ENCODE peak calls at places on chromosome 17, in seven cellular contexts. M is stomach, P is uterus, T is IMR-90, L is breast epithelium, V is A549, D is adrenal gland. W is an unnamed sample.

GRCh38 chr17:67260051-67260987 is 15.3 kb upstream of the HELZ start:
- DNase-seq in M (no peak), P (peak), T (peak), L (no peak), V (no peak), D (peak), W (no peak)

GRCh38 chr17:83101805-83102480 is 22.5 kb downstream of the METRNL start:
- DNase-seq in M (peak), P (no peak), T (no peak), L (no peak), V (no peak), D (no peak), W (no peak)

GRCh38 chr17:2222901-2223616 is 80.5 kb downstream of the SMG6 start:
- DNase-seq in M (peak), P (peak), T (peak), L (no peak), V (no peak), D (peak), W (peak)

GRCh38 chr17:48894886-48895285 is 2.3 kb downstream of the ATP5MC1 start:
- DNase-seq in M (no peak), P (no peak), T (no peak), L (no peak), V (no peak), D (no peak), W (no peak)

GRCh38 chr17:42118545-42118944 is 2.6 kb downstream of the KAT2A start:
- DNase-seq in M (peak), P (no peak), T (peak), L (no peak), V (peak), D (no peak), W (peak)

GRCh38 chr17:17849147-17849820 is 12.5 kb upstream of the SREBF1 start:
- DNase-seq in M (peak), P (peak), T (no peak), L (peak), V (no peak), D (peak), W (no peak)

GRCh38 chr17:42937712-42938596 is 26.3 kb downstream of the AARSD1 start:
- DNase-seq in M (no peak), P (peak), T (peak), L (no peak), V (peak), D (peak), W (peak)

GRCh38 chr17:64575431-64575830 is 68.7 kb downstream of the CEP95 start:
- DNase-seq in M (no peak), P (no peak), T (no peak), L (no peak), V (no peak), D (no peak), W (no peak)

GRCh38 chr17:13728751-13729150 is 127.0 kb upstream of the HS3ST3A1 start:
- DNase-seq in M (no peak), P (no peak), T (peak), L (no peak), V (no peak), D (no peak), W (no peak)

GRCh38 chr17:57862990-57863667 is 13.3 kb upstream of the MRPS23 start:
- DNase-seq in M (no peak), P (peak), T (no peak), L (no peak), V (no peak), D (no peak), W (no peak)

GRCh38 chr17:65292430-65292829 is 155.3 kb downstream of the RGS9 start:
- DNase-seq in M (no peak), P (no peak), T (no peak), L (no peak), V (no peak), D (no peak), W (peak)

GRCh38 chr17:27349540-27350021 is 55.7 kb downstream of the WSB1 start:
- DNase-seq in M (no peak), P (no peak), T (no peak), L (no peak), V (no peak), D (no peak), W (no peak)

GRCh38 chr17:46983782-46984181 is 4.7 kb upstream of the RPRML start:
- DNase-seq in M (no peak), P (no peak), T (no peak), L (no peak), V (no peak), D (no peak), W (no peak)

GRCh38 chr17:8186787-8187516 is 3.0 kb downstream of the BORCS6 start:
- DNase-seq in M (peak), P (peak), T (peak), L (peak), V (peak), D (peak), W (peak)

GRCh38 chr17:8188408-8188839 is 1.6 kb downstream of the BORCS6 start:
- DNase-seq in M (no peak), P (no peak), T (no peak), L (no peak), V (no peak), D (peak), W (peak)

GRCh38 chr17:8186446-8186786 is 3.6 kb downstream of the BORCS6 start:
- DNase-seq in M (no peak), P (no peak), T (no peak), L (no peak), V (no peak), D (no peak), W (no peak)

GRCh38 chr17:8187517-8188407 is 2.2 kb downstream of the BORCS6 start:
- DNase-seq in M (peak), P (peak), T (peak), L (peak), V (peak), D (peak), W (peak)

GRCh38 chr17:8185580-8186445 is 4.2 kb downstream of the BORCS6 start:
- DNase-seq in M (peak), P (peak), T (peak), L (peak), V (peak), D (peak), W (peak)
- TF ChIP-seq POLR2A in M (no peak), P (no peak), T (no peak), L (no peak), V (no peak), D (peak), W (no peak)

DNA sequence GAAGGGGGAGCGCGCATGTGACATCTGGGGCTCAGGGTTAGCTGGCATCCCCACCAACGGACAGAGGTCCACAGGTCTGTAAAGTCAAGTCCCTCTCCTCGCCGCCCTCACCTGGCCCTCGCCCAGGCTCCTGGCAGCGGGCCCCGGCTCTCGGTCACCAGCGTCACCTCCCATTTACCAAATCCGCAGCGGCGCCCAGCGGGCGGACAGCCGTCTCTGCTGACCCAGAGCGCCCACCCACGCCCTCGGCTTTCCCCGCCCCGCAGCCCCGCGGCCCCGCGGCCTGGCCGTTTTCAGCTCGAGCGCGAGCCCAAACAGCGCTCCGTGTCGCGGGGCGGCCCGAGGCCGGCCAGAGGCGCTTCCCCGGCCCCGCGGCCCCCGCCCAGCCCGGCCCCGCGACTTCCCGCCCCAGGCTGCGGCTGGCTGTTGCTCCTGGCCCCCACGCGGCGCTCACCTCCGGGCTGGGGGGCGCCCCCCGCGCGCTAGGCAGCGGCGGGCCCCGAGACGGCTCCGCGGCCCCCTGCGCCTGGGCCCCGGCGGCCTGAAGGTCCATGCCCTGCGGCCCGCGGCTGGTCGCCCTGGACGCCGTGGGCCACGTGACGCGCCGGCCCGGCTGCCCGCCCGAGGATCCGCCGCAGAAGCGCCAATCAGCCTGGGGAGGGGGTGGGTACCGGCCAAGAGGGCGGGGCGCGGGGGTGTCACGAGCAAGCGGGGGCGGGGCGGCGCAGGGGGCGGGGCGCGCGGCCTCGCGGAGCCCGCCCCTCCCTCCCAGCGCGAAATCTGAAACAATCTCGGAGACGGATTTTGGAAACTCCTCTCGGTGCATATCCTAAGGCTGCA is at the start of gene COPRS:
- DNase-seq in M (peak), P (peak), T (peak), L (peak), V (peak), D (peak), W (peak)
- TF ChIP-seq POLR2A in M (no peak), P (no peak), T (peak), L (no peak), V (peak), D (peak), W (peak)

DNA sequence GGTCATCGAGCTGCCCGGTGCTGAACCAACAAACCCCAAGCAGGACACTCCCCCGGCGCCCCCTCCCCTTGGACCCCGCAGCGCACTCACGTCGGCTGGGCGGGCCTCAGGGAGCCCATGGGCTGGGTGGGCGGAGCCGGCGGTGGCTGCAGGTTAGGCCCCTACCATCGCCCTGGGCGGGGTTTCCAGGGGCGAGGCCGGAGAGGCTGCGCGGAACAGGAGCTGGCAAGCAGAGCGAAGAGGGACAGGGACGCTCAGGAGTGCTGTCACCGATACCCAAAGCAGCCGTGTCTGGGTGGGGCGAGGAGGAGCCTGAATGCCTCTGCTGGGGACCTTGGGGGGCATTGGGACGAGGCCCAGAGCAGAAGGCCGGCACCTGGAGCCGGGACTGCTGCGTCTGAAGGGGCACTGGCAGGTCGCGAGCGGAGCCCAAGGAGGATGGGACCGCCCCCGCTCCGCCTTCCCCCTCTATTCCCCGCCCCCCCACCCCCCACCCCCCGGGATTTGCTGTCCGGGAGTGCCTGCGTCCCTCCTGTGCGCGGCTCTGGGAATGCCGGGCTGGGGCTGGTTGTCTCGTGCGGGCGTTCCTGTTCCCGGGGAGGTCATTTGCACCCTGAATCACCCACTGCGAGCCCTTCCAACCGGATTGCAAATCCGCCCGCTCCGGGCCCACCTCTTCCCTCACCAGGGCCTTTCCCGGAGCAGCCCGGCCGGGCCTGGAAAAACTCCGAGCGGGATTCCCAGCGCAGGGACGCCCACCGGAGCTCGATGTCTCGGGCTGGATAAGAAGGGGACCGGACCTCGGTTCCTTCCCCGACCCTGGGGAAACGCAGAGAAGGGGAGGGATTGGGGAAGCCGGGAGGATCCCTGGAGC is 902 bp downstream of the ARHGAP27 start:
- DNase-seq in M (peak), P (peak), T (peak), L (peak), V (peak), D (peak), W (peak)
- TF ChIP-seq POLR2A in M (no peak), P (no peak), T (no peak), L (no peak), V (peak), D (no peak), W (peak)

DNA sequence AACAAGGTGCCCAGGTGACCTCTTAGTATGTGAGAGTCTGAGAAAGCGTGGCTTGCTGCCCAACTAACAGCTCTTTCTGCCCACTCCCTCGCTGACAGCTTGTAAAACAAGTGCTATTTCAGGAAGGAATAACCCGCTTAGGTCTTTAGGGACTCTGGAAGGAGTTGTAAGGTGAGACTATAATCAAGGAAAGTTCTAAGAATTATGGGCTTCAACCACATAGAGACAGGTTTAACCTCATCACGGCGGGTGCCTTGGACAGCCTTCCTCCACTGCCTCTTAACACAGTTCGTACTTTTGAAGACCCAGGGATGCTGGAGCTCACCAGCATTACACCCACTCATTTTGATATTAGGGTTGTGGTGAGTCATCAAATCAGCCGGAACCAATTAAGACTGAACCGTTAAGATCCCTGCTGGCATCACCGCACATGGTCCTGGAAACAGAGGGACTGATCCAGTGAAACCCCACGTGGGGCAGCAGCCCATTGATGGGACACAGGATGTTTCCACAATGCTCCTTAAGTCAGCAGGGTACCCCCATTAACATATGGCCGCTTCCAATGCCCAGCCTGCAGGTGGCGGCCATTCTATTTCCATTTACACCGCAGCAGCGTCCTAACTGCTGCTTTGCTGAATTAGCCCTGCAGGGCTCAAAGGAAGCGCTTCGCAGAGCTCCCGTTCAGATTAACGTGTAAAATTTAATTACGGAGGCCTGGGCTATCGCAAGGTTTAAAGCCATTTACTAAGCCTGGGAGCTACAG is 176.6 kb upstream of the SDK2 start:
- DNase-seq in M (peak), P (no peak), T (no peak), L (no peak), V (no peak), D (no peak), W (no peak)
- TF ChIP-seq POLR2A in M (no peak), P (no peak), T (no peak), L (no peak), V (no peak), D (no peak), W (no peak)

GRCh38 chr17:6494239-6494941 is 50.1 kb downstream of the PIMREG start:
- DNase-seq in M (no peak), P (no peak), T (no peak), L (no peak), V (no peak), D (no peak), W (no peak)

GRCh38 chr17:6496636-6497441 is 52.6 kb downstream of the PIMREG start:
- DNase-seq in M (no peak), P (no peak), T (no peak), L (no peak), V (no peak), D (no peak), W (no peak)

GRCh38 chr17:6496116-6496481 is 51.8 kb downstream of the PIMREG start:
- DNase-seq in M (no peak), P (no peak), T (no peak), L (no peak), V (no peak), D (no peak), W (no peak)

GRCh38 chr17:6497496-6498221 is 53.4 kb downstream of the PIMREG start:
- DNase-seq in M (no peak), P (no peak), T (no peak), L (no peak), V (no peak), D (no peak), W (no peak)

GRCh38 chr17:6495450-6496115 is 51.3 kb downstream of the PIMREG start:
- DNase-seq in M (no peak), P (no peak), T (no peak), L (no peak), V (no peak), D (no peak), W (no peak)
- TF ChIP-seq POLR2A in M (no peak), P (no peak), T (no peak), L (no peak), V (no peak), D (no peak), W (no peak)

DNA sequence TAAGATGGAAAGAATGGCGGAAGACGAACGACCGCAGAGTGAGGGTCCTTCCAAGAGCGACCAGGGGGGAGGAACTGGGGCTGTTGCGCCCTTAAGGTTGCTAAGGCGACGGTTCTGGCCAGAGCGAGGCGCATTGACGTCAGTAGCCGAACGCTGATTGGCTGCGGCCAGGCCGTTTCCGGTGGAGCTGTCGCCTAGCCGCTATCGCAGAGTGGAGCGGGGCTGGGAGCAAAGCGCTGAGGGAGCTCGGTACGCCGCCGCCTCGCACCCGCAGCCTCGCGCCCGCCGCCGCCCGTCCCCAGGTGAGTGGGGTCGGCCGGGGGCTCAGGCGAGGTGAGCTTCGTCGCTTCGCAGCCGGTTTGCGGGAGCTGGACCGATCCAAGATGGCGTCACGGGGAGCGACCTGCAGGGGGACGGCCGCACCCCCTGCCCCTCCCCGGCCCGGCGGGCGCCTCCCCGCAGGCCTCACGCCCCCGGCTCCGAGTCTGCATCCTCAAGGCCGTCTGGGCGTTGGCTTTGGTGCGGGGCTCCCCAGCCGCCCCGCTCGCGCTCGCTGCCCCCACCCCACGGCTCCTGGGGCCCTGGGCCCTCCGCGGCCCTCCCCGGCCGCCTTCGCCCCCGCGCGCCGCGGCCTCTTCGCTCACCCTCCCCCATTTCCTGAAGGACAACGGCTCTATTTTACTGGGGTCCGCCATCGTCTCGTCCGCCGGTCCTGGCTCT is at the start of gene PRKAR1A:
- DNase-seq in M (peak), P (peak), T (peak), L (peak), V (peak), D (peak), W (peak)
- TF ChIP-seq POLR2A in M (peak), P (peak), T (peak), L (peak), V (peak), D (peak), W (peak)

GRCh38 chr17:81712468-81713003 is 452 bp downstream of the SLC25A10 start:
- DNase-seq in M (peak), P (peak), T (no peak), L (no peak), V (peak), D (no peak), W (no peak)
- TF ChIP-seq POLR2A in M (no peak), P (no peak), T (no peak), L (no peak), V (no peak), D (no peak), W (no peak)

DNA sequence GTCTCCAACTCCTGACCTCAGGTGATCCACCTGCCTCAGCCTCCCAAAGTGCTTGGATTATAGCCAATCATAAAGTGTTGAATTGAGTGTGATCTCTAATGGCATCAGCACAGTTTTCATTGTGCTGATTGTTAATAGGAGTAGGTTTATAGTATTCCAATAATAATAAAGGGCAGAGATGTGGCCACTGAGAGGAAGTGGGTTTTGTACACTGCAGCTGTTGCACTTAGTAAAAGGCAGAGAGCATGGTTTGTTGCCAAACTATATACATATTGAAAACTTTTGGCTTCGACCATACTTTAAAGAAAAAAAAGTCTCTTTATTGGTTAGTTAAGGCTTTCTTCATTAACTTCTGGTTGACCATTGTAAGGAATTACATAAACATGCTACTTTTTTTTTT is 185.9 kb downstream of the CDK5R1 start:
- DNase-seq in M (no peak), P (no peak), T (no peak), L (no peak), V (no peak), D (no peak), W (peak)
- TF ChIP-seq POLR2A in M (no peak), P (no peak), T (no peak), L (no peak), V (no peak), D (no peak), W (no peak)

W was measured in endothelial cell of umbilical vein.